ENCODE peak calls at places on chromosomes 1 and 21, in six cellular contexts. Z, Q, C, O, K and A are unnamed samples.

GRCh38 chr21:44931137-44931500 is 8.7 kb upstream of the SLX9 start:
- DNase-seq in Z (peak; percentile 67), Q (no peak), C (no peak), O (peak; percentile 57), K (no peak), A (no peak)

GRCh38 chr21:41755934-41756773 is 10.7 kb downstream of the RIPK4 start:
- DNase-seq in Z (no peak), Q (no peak), C (no peak), O (no peak), K (no peak), A (no peak)

GRCh38 chr1:193019442-193020026 is 39.6 kb downstream of the UCHL5 start:
- DNase-seq in Z (no peak), Q (peak; percentile 17), C (no peak), O (peak; percentile 65), K (peak; percentile 49), A (no peak)

GRCh38 chr1:212208978-212209644 is 76.1 kb upstream of the PPP2R5A start:
- DNase-seq in Z (no peak), Q (no peak), C (no peak), O (no peak), K (no peak), A (no peak)

GRCh38 chr1:116020668-116021272 is 44.5 kb downstream of the SLC22A15 start:
- DNase-seq in Z (peak; percentile 78), Q (peak; percentile 12), C (peak; percentile 34), O (peak; percentile 95), K (peak; percentile 57), A (no peak)

GRCh38 chr1:209945377-209945776 is 7.4 kb downstream of the SYT14 start:
- DNase-seq in Z (no peak), Q (no peak), C (no peak), O (no peak), K (no peak), A (no peak)

GRCh38 chr1:54112969-54113368 is 39.8 kb downstream of the CDCP2 start:
- DNase-seq in Z (peak; percentile 54), Q (no peak), C (no peak), O (no peak), K (no peak), A (no peak)

GRCh38 chr1:11320153-11320936 is 47.3 kb downstream of the UBIAD1 start:
- DNase-seq in Z (no peak), Q (peak; percentile 4), C (no peak), O (peak; percentile 94), K (no peak), A (no peak)

GRCh38 chr1:114093624-114094302 is 59.9 kb downstream of the SYT6 start:
- DNase-seq in Z (no peak), Q (no peak), C (no peak), O (no peak), K (peak; percentile 23), A (peak; percentile 10)

GRCh38 chr1:27296773-27297214 is 25.2 kb upstream of the TMEM222 start:
- DNase-seq in Z (peak; percentile 85), Q (no peak), C (peak; percentile 73), O (peak; percentile 88), K (peak; percentile 22), A (no peak)

GRCh38 chr1:94899756-94900155 is 27.2 kb downstream of the CNN3 start:
- DNase-seq in Z (no peak), Q (no peak), C (no peak), O (no peak), K (no peak), A (no peak)

GRCh38 chr1:94901841-94902240 is 25.1 kb downstream of the CNN3 start:
- DNase-seq in Z (no peak), Q (no peak), C (no peak), O (no peak), K (no peak), A (no peak)

GRCh38 chr1:94895518-94895917 is 31.4 kb downstream of the CNN3 start:
- DNase-seq in Z (no peak), Q (no peak), C (no peak), O (no peak), K (no peak), A (no peak)

GRCh38 chr1:94894630-94895029 is 32.3 kb downstream of the CNN3 start:
- DNase-seq in Z (no peak), Q (no peak), C (no peak), O (peak; percentile 56), K (no peak), A (no peak)

DNA sequence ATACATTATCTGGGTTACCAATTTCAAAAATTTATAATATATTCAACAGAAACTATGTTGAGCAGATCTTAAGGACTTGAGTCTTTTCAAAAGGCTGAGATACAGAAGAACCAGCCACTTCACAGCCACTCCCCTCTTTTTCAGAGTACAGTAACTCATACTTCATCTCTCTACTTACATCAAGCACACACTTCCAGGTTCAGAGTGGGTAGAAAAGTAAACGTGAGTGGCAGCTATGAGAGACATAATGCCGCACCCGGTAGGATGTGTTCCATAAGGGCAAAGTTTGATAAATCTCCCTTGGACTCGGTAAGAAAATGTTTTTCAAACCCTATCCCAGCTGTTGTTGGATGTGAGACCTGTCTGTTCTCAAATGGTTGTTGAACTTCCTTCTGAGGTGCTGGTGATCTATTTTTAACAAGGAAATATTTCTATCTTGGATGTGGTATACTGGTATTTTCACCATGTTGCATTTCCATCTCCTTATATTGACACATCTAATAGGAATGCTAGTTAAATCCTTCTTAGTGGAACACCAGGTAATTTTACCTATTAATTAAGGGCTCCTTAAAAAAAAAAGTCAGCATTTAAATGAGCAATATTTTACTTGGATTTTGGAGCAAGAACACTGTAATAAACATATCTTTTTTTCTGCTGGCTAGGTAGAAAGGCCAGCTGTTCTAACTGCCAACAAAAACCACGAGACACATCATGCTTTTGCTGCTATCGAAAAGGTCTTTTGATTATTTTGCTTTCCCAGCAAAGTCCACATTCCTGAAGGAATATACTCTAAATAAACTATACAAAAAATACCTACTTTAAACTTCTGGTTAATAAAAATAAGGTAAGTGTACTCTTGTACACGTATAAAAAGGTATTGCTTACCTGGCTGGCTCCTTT is 28.2 kb downstream of the CNN3 start:
- DNase-seq in Z (no peak), Q (no peak), C (peak; percentile 63), O (no peak), K (no peak), A (no peak)
- H3K27ac ChIP-seq in Z (no peak overlapping the region), Q (no peak overlapping the region), C (no peak overlapping the region), O (no peak overlapping the region), K (peak overlapping the region; percentile 52), A (peak overlapping the region; percentile 54)

DNA sequence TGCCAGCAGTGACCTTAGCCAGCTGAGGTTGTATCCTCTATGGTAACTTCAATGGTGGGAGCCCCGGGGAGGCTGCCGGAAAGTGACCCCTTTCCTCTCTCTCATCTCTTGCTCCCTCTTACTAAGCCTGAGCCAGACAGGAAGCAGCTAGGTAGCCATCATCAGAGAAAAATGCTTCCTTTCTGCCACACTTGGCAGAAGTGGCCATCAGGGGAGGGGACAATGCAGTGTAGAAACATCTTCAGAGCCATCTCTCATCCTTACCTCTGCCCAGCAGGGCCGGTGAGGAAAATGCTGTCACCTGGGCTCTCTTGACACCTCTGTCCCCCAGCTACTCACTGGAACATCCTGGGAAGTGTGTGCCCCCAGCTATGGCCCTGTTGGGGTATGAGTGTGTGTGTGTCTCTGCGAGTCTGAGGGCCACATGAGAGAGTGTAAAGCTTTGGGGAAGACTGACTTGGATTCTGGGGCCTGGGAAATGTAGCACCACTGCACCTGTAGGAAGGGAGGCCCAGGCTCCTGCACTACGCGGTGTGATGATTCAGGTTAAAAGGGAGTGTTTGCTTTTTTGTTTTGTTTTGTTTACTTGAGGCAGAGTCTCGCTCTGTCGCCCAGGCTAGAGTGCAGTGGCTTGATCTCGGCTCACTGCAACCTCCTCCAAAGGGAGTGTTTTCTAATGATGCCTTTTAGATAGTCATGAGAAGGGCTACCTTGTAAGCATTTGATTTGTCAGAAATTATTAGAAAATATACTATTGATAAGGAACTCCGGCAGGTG is 48.7 kb upstream of the CNTN2 start:
- DNase-seq in Z (no peak), Q (no peak), C (no peak), O (no peak), K (no peak), A (no peak)
- H3K27ac ChIP-seq in Z (no peak overlapping the region), Q (no peak overlapping the region), C (no peak overlapping the region), O (no peak overlapping the region), K (no peak overlapping the region), A (no peak overlapping the region)

GRCh38 chr1:166129006-166129405 is 37.8 kb downstream of the FAM78B start:
- DNase-seq in Z (no peak), Q (no peak), C (no peak), O (no peak), K (no peak), A (no peak)

GRCh38 chr1:166132496-166132895 is 34.3 kb downstream of the FAM78B start:
- DNase-seq in Z (no peak), Q (no peak), C (no peak), O (no peak), K (no peak), A (no peak)

GRCh38 chr1:166133276-166133841 is 33.4 kb downstream of the FAM78B start:
- DNase-seq in Z (no peak), Q (peak; percentile 2), C (no peak), O (peak; percentile 52), K (peak; percentile 10), A (no peak)

GRCh38 chr1:166127003-166127402 is 39.8 kb downstream of the FAM78B start:
- DNase-seq in Z (no peak), Q (no peak), C (no peak), O (no peak), K (no peak), A (no peak)

GRCh38 chr1:166128195-166128594 is 38.6 kb downstream of the FAM78B start:
- DNase-seq in Z (no peak), Q (no peak), C (no peak), O (no peak), K (no peak), A (no peak)
- H3K27ac ChIP-seq in Z (no peak overlapping the region), Q (no peak overlapping the region), C (no peak overlapping the region), O (no peak overlapping the region), K (no peak overlapping the region), A (no peak overlapping the region)

GRCh38 chr21:28374881-28375280 is 617.8 kb downstream of the LTN1 start:
- DNase-seq in Z (no peak), Q (no peak), C (no peak), O (no peak), K (no peak), A (no peak)

GRCh38 chr21:28375708-28376385 is 616.8 kb downstream of the LTN1 start:
- DNase-seq in Z (no peak), Q (no peak), C (no peak), O (no peak), K (no peak), A (no peak)

DNA sequence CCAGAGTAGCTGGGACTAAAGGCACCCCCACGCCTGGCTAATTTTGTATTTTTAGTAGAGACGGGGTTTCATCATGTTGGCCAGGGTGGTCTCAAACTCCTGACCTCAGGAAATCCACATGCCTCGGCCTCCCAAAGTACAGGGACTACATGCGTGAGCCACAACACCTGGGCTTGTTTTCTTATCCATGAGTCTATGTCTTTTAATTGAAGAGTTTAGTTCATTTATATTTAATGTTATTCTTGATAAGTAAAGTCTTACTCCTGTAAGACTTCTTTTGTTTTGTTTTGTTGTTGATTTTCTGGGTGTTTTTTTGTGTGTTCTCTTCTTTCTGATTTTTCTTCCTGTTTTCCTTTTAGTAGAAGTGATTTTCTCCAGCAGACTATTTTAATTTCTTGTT is 621.0 kb downstream of the LTN1 start:
- DNase-seq in Z (no peak), Q (no peak), C (no peak), O (no peak), K (no peak), A (no peak)
- H3K27ac ChIP-seq in Z (no peak overlapping the region), Q (no peak overlapping the region), C (no peak overlapping the region), O (no peak overlapping the region), K (no peak overlapping the region), A (no peak overlapping the region)